ENCODE peak calls at places on chromosomes 11 and 22, in five cellular contexts. One of them, this sample, is unnamed.

GRCh38 chr22:50251472-50252054 is 498 bp upstream of the HDAC10 start:
- DNase-seq in amygdala: no peak
- DNase-seq in Caki2: no peak
- DNase-seq in mammary epithelial cell: no peak
- DNase-seq in neural crest cell: no peak
- DNase-seq in this sample: no peak

GRCh38 chr11:58152776-58153175 is 27.4 kb upstream of the OR9I1 start:
- DNase-seq in mammary epithelial cell: no peak
- DNase-seq in amygdala: no peak
- DNase-seq in neural crest cell: no peak
- DNase-seq in Caki2: no peak
- DNase-seq in this sample: no peak

GRCh38 chr11:103929168-103929903 is 107.1 kb upstream of the DDI1 start:
- DNase-seq in amygdala: no peak
- DNase-seq in mammary epithelial cell: no peak
- DNase-seq in Caki2: no peak
- DNase-seq in neural crest cell: no peak
- DNase-seq in this sample: no peak

GRCh38 chr11:107720305-107720775 is 8.5 kb upstream of the SLN start:
- DNase-seq in mammary epithelial cell: no peak
- DNase-seq in amygdala: no peak
- DNase-seq in Caki2: no peak
- DNase-seq in neural crest cell: no peak
- DNase-seq in this sample: no peak

GRCh38 chr11:22193348-22194051 is 615 bp downstream of the ANO5 start:
- DNase-seq in amygdala: no peak
- DNase-seq in mammary epithelial cell: no peak
- DNase-seq in neural crest cell: peak; percentile 29
- DNase-seq in Caki2: no peak
- DNase-seq in this sample: peak; percentile 17

GRCh38 chr11:85961930-85962363 is 106.8 kb downstream of the CCDC83 start:
- DNase-seq in amygdala: no peak
- DNase-seq in Caki2: no peak
- DNase-seq in neural crest cell: no peak
- DNase-seq in mammary epithelial cell: peak; percentile 39
- DNase-seq in this sample: no peak

GRCh38 chr11:46944356-46944755 is 7.8 kb downstream of the CSTPP1 start:
- DNase-seq in mammary epithelial cell: no peak
- DNase-seq in Caki2: no peak
- DNase-seq in neural crest cell: no peak
- DNase-seq in amygdala: no peak
- DNase-seq in this sample: no peak

GRCh38 chr11:47977651-47978050 is 2.7 kb upstream of the PTPRJ start:
- DNase-seq in neural crest cell: no peak
- DNase-seq in mammary epithelial cell: no peak
- DNase-seq in amygdala: no peak
- DNase-seq in Caki2: no peak
- DNase-seq in this sample: no peak

GRCh38 chr11:31240340-31240904 is 129.1 kb downstream of the DCDC1 start:
- DNase-seq in amygdala: no peak
- DNase-seq in neural crest cell: peak; percentile 51
- DNase-seq in Caki2: no peak
- DNase-seq in mammary epithelial cell: peak; percentile 29
- DNase-seq in this sample: no peak

GRCh38 chr22:36193577-36193976 is 8.0 kb downstream of the APOL4 start:
- DNase-seq in neural crest cell: no peak
- DNase-seq in Caki2: no peak
- DNase-seq in mammary epithelial cell: no peak
- DNase-seq in amygdala: no peak
- DNase-seq in this sample: no peak

GRCh38 chr11:11374358-11375148 is 21.5 kb upstream of the CSNK2A3 start:
- DNase-seq in Caki2: no peak
- DNase-seq in neural crest cell: no peak
- DNase-seq in amygdala: no peak
- DNase-seq in mammary epithelial cell: no peak
- DNase-seq in this sample: no peak

GRCh38 chr22:35582218-35582860 is 34.8 kb downstream of the MB start:
- DNase-seq in Caki2: peak; percentile 31
- DNase-seq in neural crest cell: no peak
- DNase-seq in mammary epithelial cell: no peak
- DNase-seq in amygdala: no peak
- DNase-seq in this sample: no peak

GRCh38 chr11:63682045-63682915 is 980 bp downstream of the RTN3 start:
- DNase-seq in Caki2: no peak
- DNase-seq in neural crest cell: peak; percentile 11
- DNase-seq in mammary epithelial cell: peak; percentile 25
- DNase-seq in amygdala: no peak
- DNase-seq in this sample: peak; percentile 93

GRCh38 chr11:134414036-134414731 is 2.1 kb upstream of the B3GAT1 start:
- DNase-seq in mammary epithelial cell: no peak
- DNase-seq in neural crest cell: no peak
- DNase-seq in Caki2: no peak
- DNase-seq in amygdala: no peak
- DNase-seq in this sample: no peak

GRCh38 chr11:118497831-118498230 is 29.4 kb upstream of the TTC36 start:
- DNase-seq in Caki2: no peak
- DNase-seq in mammary epithelial cell: no peak
- DNase-seq in neural crest cell: no peak
- DNase-seq in amygdala: no peak
- DNase-seq in this sample: no peak

GRCh38 chr11:101915811-101916291 is 471 bp downstream of the ANGPTL5 start:
- DNase-seq in neural crest cell: no peak
- DNase-seq in mammary epithelial cell: peak; percentile 33
- DNase-seq in amygdala: no peak
- DNase-seq in Caki2: peak; percentile 52
- DNase-seq in this sample: no peak

GRCh38 chr11:10908215-10908990 is 50.5 kb upstream of the ZBED5 start:
- DNase-seq in neural crest cell: no peak
- DNase-seq in amygdala: no peak
- DNase-seq in mammary epithelial cell: peak; percentile 80
- DNase-seq in Caki2: peak; percentile 67
- DNase-seq in this sample: no peak

GRCh38 chr11:60280412-60280811 is at the start of gene MS4A4A:
- DNase-seq in Caki2: no peak
- DNase-seq in neural crest cell: no peak
- DNase-seq in amygdala: no peak
- DNase-seq in mammary epithelial cell: no peak
- DNase-seq in this sample: no peak

GRCh38 chr11:72189448-72190250 is 2.3 kb upstream of the FOLR1 start:
- DNase-seq in neural crest cell: no peak
- DNase-seq in mammary epithelial cell: no peak
- DNase-seq in Caki2: peak; percentile 12
- DNase-seq in amygdala: no peak
- DNase-seq in this sample: no peak

GRCh38 chr11:63919267-63920125 is 2.5 kb upstream of the RCOR2 start:
- DNase-seq in neural crest cell: peak; percentile 68
- DNase-seq in mammary epithelial cell: no peak
- DNase-seq in Caki2: no peak
- DNase-seq in amygdala: no peak
- DNase-seq in this sample: no peak

GRCh38 chr11:61106906-61107470 is 4.7 kb downstream of the CD5 start:
- DNase-seq in amygdala: no peak
- DNase-seq in neural crest cell: no peak
- DNase-seq in Caki2: no peak
- DNase-seq in mammary epithelial cell: no peak
- DNase-seq in this sample: no peak

GRCh38 chr22:41480397-41480735 is 11.4 kb downstream of the ACO2 start:
- DNase-seq in amygdala: no peak
- DNase-seq in neural crest cell: no peak
- DNase-seq in Caki2: no peak
- DNase-seq in mammary epithelial cell: no peak
- DNase-seq in this sample: no peak

GRCh38 chr22:24011735-24012068 is 598 bp downstream of the CABIN1 start:
- DNase-seq in amygdala: no peak
- DNase-seq in mammary epithelial cell: no peak
- DNase-seq in Caki2: no peak
- DNase-seq in neural crest cell: no peak
- DNase-seq in this sample: no peak

GRCh38 chr11:57493507-57494503 is 21.7 kb downstream of the SLC43A1 start:
- DNase-seq in Caki2: peak; percentile 38
- DNase-seq in neural crest cell: peak; percentile 44
- DNase-seq in mammary epithelial cell: peak; percentile 51
- DNase-seq in amygdala: no peak
- DNase-seq in this sample: peak; percentile 95

GRCh38 chr11:19156892-19157291 is 39.9 kb downstream of the ZDHHC13 start:
- DNase-seq in neural crest cell: no peak
- DNase-seq in mammary epithelial cell: no peak
- DNase-seq in amygdala: no peak
- DNase-seq in Caki2: no peak
- DNase-seq in this sample: no peak

GRCh38 chr11:69409812-69410645 is 71.4 kb upstream of the LINC01488 start:
- DNase-seq in amygdala: no peak
- DNase-seq in Caki2: no peak
- DNase-seq in mammary epithelial cell: no peak
- DNase-seq in neural crest cell: no peak
- DNase-seq in this sample: no peak

GRCh38 chr11:121464352-121464946 is 11.7 kb upstream of the SORL1-AS1 start:
- DNase-seq in Caki2: peak; percentile 79
- DNase-seq in amygdala: no peak
- DNase-seq in neural crest cell: no peak
- DNase-seq in mammary epithelial cell: peak; percentile 92
- DNase-seq in this sample: no peak

GRCh38 chr22:50139843-50140415 is 30.6 kb upstream of the PANX2 start:
- DNase-seq in neural crest cell: no peak
- DNase-seq in mammary epithelial cell: peak; percentile 8
- DNase-seq in amygdala: no peak
- DNase-seq in Caki2: peak; percentile 56
- DNase-seq in this sample: no peak

GRCh38 chr22:27588273-27588672 is 213.3 kb downstream of the MN1 start:
- DNase-seq in mammary epithelial cell: no peak
- DNase-seq in Caki2: no peak
- DNase-seq in amygdala: no peak
- DNase-seq in neural crest cell: no peak
- DNase-seq in this sample: no peak

GRCh38 chr11:107743161-107743560 is 31.3 kb upstream of the SLN start:
- DNase-seq in Caki2: no peak
- DNase-seq in amygdala: no peak
- DNase-seq in neural crest cell: no peak
- DNase-seq in mammary epithelial cell: no peak
- DNase-seq in this sample: no peak

GRCh38 chr11:2516276-2517015 is 71.6 kb downstream of the KCNQ1 start:
- DNase-seq in amygdala: no peak
- DNase-seq in mammary epithelial cell: no peak
- DNase-seq in neural crest cell: peak; percentile 0
- DNase-seq in Caki2: no peak
- DNase-seq in this sample: no peak

GRCh38 chr11:2089536-2090165 is 49.5 kb downstream of the IGF2 start:
- DNase-seq in amygdala: no peak
- DNase-seq in Caki2: peak; percentile 71
- DNase-seq in neural crest cell: no peak
- DNase-seq in mammary epithelial cell: peak; percentile 31
- DNase-seq in this sample: peak; percentile 52

GRCh38 chr11:44877908-44878459 is 72.7 kb downstream of the TP53I11 start:
- DNase-seq in neural crest cell: no peak
- DNase-seq in amygdala: no peak
- DNase-seq in Caki2: no peak
- DNase-seq in mammary epithelial cell: no peak
- DNase-seq in this sample: no peak

GRCh38 chr11:62556102-62556871 is 9.7 kb upstream of the AHNAK start:
- DNase-seq in Caki2: peak; percentile 98
- DNase-seq in mammary epithelial cell: peak; percentile 96
- DNase-seq in amygdala: no peak
- DNase-seq in neural crest cell: no peak
- DNase-seq in this sample: no peak

GRCh38 chr11:129280027-129280811 is 88.1 kb upstream of the ARHGAP32 start:
- DNase-seq in neural crest cell: no peak
- DNase-seq in mammary epithelial cell: no peak
- DNase-seq in Caki2: no peak
- DNase-seq in amygdala: no peak
- DNase-seq in this sample: no peak

GRCh38 chr11:45609902-45610301 is 55.5 kb downstream of the CHST1 start:
- DNase-seq in Caki2: no peak
- DNase-seq in amygdala: no peak
- DNase-seq in neural crest cell: no peak
- DNase-seq in mammary epithelial cell: no peak
- DNase-seq in this sample: no peak

GRCh38 chr11:111229604-111230003 is 15.9 kb upstream of the POU2AF2 start:
- DNase-seq in Caki2: no peak
- DNase-seq in mammary epithelial cell: no peak
- DNase-seq in amygdala: no peak
- DNase-seq in neural crest cell: no peak
- DNase-seq in this sample: no peak

GRCh38 chr11:17986007-17986710 is 26.7 kb downstream of the SERGEF start:
- DNase-seq in mammary epithelial cell: peak; percentile 82
- DNase-seq in Caki2: no peak
- DNase-seq in neural crest cell: no peak
- DNase-seq in amygdala: no peak
- DNase-seq in this sample: no peak

GRCh38 chr11:68116126-68116525 is 5.1 kb downstream of the CHKA start:
- DNase-seq in mammary epithelial cell: no peak
- DNase-seq in Caki2: no peak
- DNase-seq in neural crest cell: no peak
- DNase-seq in amygdala: no peak
- DNase-seq in this sample: no peak

GRCh38 chr22:29031236-29031982 is 30.2 kb downstream of the C22orf31 start:
- DNase-seq in amygdala: no peak
- DNase-seq in Caki2: peak; percentile 99
- DNase-seq in mammary epithelial cell: peak; percentile 96
- DNase-seq in neural crest cell: no peak
- DNase-seq in this sample: peak; percentile 76